ENCODE peak calls at places on chromosomes 5 and 9, in nine cellular contexts. P is colonic mucosa; A is tibial artery; K is uterus; V is CD8-positive, alpha-beta memory T cell; X is mesenchymal stem cell; Q is small intestine; H is cardiac muscle cell; C is left ventricle myocardium inferior. F is an unnamed sample. For H3K4me1, the result is how much of the 10 kb centered on the place peaks cover.

GRCh38 chr5:1665231-1665630 is 134.4 kb downstream of the MRPL36 start:
- DNase-seq in P (peak), A (no peak), K (no peak), V (no peak), X (no peak), Q (no peak), H (no peak), C (no peak), F (no peak)

GRCh38 chr5:137155621-137156020 is 343.5 kb downstream of the SPOCK1 start:
- DNase-seq in P (no peak), A (no peak), K (no peak), V (no peak), X (no peak), Q (no peak), H (no peak), C (no peak), F (no peak)

GRCh38 chr5:55554879-55555278 is 20.1 kb upstream of the PLPP1 start:
- DNase-seq in P (no peak), A (no peak), K (no peak), V (no peak), X (no peak), Q (no peak), H (no peak), C (no peak), F (no peak)

GRCh38 chr5:83482961-83483360 is 11.4 kb downstream of the VCAN start:
- DNase-seq in P (no peak), A (no peak), K (no peak), V (no peak), X (no peak), Q (no peak), H (no peak), C (no peak), F (no peak)

GRCh38 chr9:93496285-93496684 is 42.9 kb upstream of the FAM120AOS start:
- DNase-seq in P (no peak), A (no peak), K (no peak), V (no peak), X (no peak), Q (no peak), H (no peak), C (no peak), F (no peak)

GRCh38 chr5:127011961-127012644 is 18.3 kb downstream of the MARCHF3 start:
- DNase-seq in P (no peak), A (no peak), K (no peak), V (no peak), X (no peak), Q (no peak), H (no peak), C (no peak), F (no peak)

GRCh38 chr9:115035872-115036612 is 81.9 kb downstream of the TNC start:
- DNase-seq in P (no peak), A (no peak), K (no peak), V (no peak), X (peak), Q (no peak), H (peak), C (no peak), F (no peak)

GRCh38 chr9:69028754-69029153 is 6.8 kb upstream of the FXN start:
- DNase-seq in P (no peak), A (no peak), K (no peak), V (no peak), X (no peak), Q (no peak), H (no peak), C (no peak), F (no peak)

GRCh38 chr5:142507528-142507927 is 178.4 kb downstream of the FGF1 start:
- DNase-seq in P (no peak), A (no peak), K (no peak), V (no peak), X (no peak), Q (no peak), H (no peak), C (no peak), F (no peak)

GRCh38 chr9:77212801-77213200 is 35.5 kb downstream of the VPS13A start:
- DNase-seq in P (no peak), A (no peak), K (no peak), V (no peak), X (no peak), Q (no peak), H (no peak), C (no peak), F (no peak)

GRCh38 chr9:127509261-127509954 is 58.1 kb downstream of the LRSAM1 start:
- DNase-seq in P (no peak), A (peak), K (no peak), V (no peak), X (no peak), Q (peak), H (peak), C (no peak), F (no peak)

GRCh38 chr9:97768731-97769130 is 71.6 kb upstream of the XPA start:
- DNase-seq in P (no peak), A (no peak), K (no peak), V (no peak), X (no peak), Q (no peak), H (peak), C (no peak), F (no peak)

GRCh38 chr5:158313739-158314464 is 455.0 kb upstream of the CLINT1 start:
- DNase-seq in P (no peak), A (no peak), K (no peak), V (no peak), X (no peak), Q (no peak), H (no peak), C (no peak), F (no peak)

GRCh38 chr5:81080809-81081460 is 120.8 kb downstream of the RASGRF2 start:
- DNase-seq in P (no peak), A (no peak), K (no peak), V (no peak), X (no peak), Q (no peak), H (no peak), C (no peak), F (no peak)

GRCh38 chr9:133948138-133948537 is 44.0 kb downstream of the VAV2 start:
- DNase-seq in P (no peak), A (no peak), K (no peak), V (no peak), X (no peak), Q (no peak), H (no peak), C (peak), F (no peak)

GRCh38 chr5:22852807-22853670 is at the start of gene CDH12:
- DNase-seq in P (no peak), A (no peak), K (no peak), V (no peak), X (peak), Q (peak), H (no peak), C (no peak), F (no peak)

GRCh38 chr9:125580701-125581286 is 126.2 kb downstream of the MAPKAP1 start:
- DNase-seq in P (no peak), A (no peak), K (no peak), V (no peak), X (no peak), Q (no peak), H (no peak), C (no peak), F (no peak)

GRCh38 chr5:39948867-39949468 is 524.2 kb upstream of the DAB2 start:
- DNase-seq in P (peak), A (no peak), K (no peak), V (peak), X (peak), Q (peak), H (peak), C (no peak), F (no peak)

GRCh38 chr5:111975133-111975532 is 218.1 kb upstream of the NREP start:
- DNase-seq in P (no peak), A (no peak), K (no peak), V (no peak), X (no peak), Q (no peak), H (peak), C (no peak), F (no peak)

GRCh38 chr5:10479226-10479721 is 37.6 kb downstream of the ROPN1L start:
- DNase-seq in P (peak), A (no peak), K (no peak), V (no peak), X (peak), Q (peak), H (peak), C (no peak), F (no peak)

GRCh38 chr5:96219580-96220281 is 213.3 kb downstream of the PCSK1 start:
- DNase-seq in P (no peak), A (no peak), K (no peak), V (no peak), X (peak), Q (no peak), H (peak), C (no peak), F (no peak)

GRCh38 chr5:41925555-41925946 is 470 bp downstream of the FBXO4 start:
- DNase-seq in P (peak), A (no peak), K (peak), V (peak), X (no peak), Q (peak), H (peak), C (peak), F (no peak)

GRCh38 chr5:57412010-57412409 is 70.6 kb downstream of the ACTBL2 start:
- DNase-seq in P (no peak), A (no peak), K (no peak), V (no peak), X (peak), Q (no peak), H (peak), C (no peak), F (no peak)

GRCh38 chr5:32869216-32869615 is 158.1 kb downstream of the NPR3 start:
- DNase-seq in P (no peak), A (no peak), K (no peak), V (no peak), X (no peak), Q (no peak), H (no peak), C (no peak), F (no peak)

GRCh38 chr5:8848997-8849585 is 696.8 kb downstream of the SEMA5A start:
- DNase-seq in P (no peak), A (no peak), K (no peak), V (no peak), X (peak), Q (no peak), H (peak), C (no peak), F (no peak)

GRCh38 chr5:41638685-41639084 is 128.3 kb upstream of the PLCXD3 start:
- DNase-seq in P (no peak), A (no peak), K (no peak), V (no peak), X (no peak), Q (no peak), H (no peak), C (no peak), F (no peak)

GRCh38 chr5:175082866-175083590 is 358.6 kb downstream of the MSX2 start:
- DNase-seq in P (no peak), A (no peak), K (no peak), V (no peak), X (no peak), Q (no peak), H (no peak), C (no peak), F (no peak)

GRCh38 chr5:164119806-164120440 is 614.5 kb downstream of the MAT2B start:
- DNase-seq in P (no peak), A (no peak), K (no peak), V (no peak), X (peak), Q (no peak), H (peak), C (no peak), F (no peak)

GRCh38 chr9:72149231-72149975 is at the start of gene GDA:
- DNase-seq in P (peak), A (no peak), K (no peak), V (no peak), X (no peak), Q (peak), H (no peak), C (no peak), F (no peak)

GRCh38 chr9:127973169-127974001 is 7.4 kb downstream of the EEIG1 start:
- DNase-seq in P (peak), A (no peak), K (no peak), V (no peak), X (no peak), Q (peak), H (no peak), C (peak), F (no peak)

GRCh38 chr9:110047232-110047954 is 160.6 kb downstream of the C9orf152 start:
- DNase-seq in P (no peak), A (no peak), K (no peak), V (no peak), X (no peak), Q (no peak), H (no peak), C (no peak), F (no peak)

GRCh38 chr5:61840354-61840753 is 465.7 kb upstream of the KIF2A start:
- DNase-seq in P (no peak), A (no peak), K (no peak), V (no peak), X (no peak), Q (no peak), H (no peak), C (no peak), F (no peak)

GRCh38 chr5:31237159-31237558 is 43.7 kb downstream of the CDH6 start:
- DNase-seq in P (no peak), A (no peak), K (no peak), V (no peak), X (no peak), Q (peak), H (peak), C (no peak), F (no peak)

GRCh38 chr5:32362527-32362926 is 49.8 kb upstream of the MTMR12 start:
- DNase-seq in P (no peak), A (no peak), K (no peak), V (no peak), X (no peak), Q (no peak), H (peak), C (no peak), F (no peak)

GRCh38 chr5:135826221-135826525 is 8.3 kb upstream of the SLC25A48 start:
- DNase-seq in P (no peak), A (no peak), K (no peak), V (no peak), X (no peak), Q (no peak), H (no peak), C (no peak), F (no peak)

GRCh38 chr9:72038408-72038807 is 22.0 kb downstream of the C9orf57 start:
- DNase-seq in P (no peak), A (no peak), K (no peak), V (no peak), X (no peak), Q (peak), H (peak), C (peak), F (no peak)

GRCh38 chr5:146078566-146078965 is 26.8 kb downstream of the PLAC8L1 start:
- DNase-seq in P (no peak), A (no peak), K (no peak), V (no peak), X (no peak), Q (no peak), H (no peak), C (no peak), F (no peak)

GRCh38 chr9:90855208-90856000 is 53.8 kb downstream of the SYK start:
- DNase-seq in P (no peak), A (no peak), K (no peak), V (no peak), X (no peak), Q (no peak), H (no peak), C (no peak), F (no peak)

GRCh38 chr9:90857103-90857502 is 55.5 kb downstream of the SYK start:
- DNase-seq in P (no peak), A (no peak), K (no peak), V (no peak), X (no peak), Q (no peak), H (no peak), C (no peak), F (no peak)

GRCh38 chr9:90858505-90858904 is 56.9 kb downstream of the SYK start:
- DNase-seq in P (no peak), A (no peak), K (no peak), V (no peak), X (no peak), Q (no peak), H (no peak), C (no peak), F (no peak)

GRCh38 chr9:90860382-90860781 is 58.8 kb downstream of the SYK start:
- DNase-seq in P (no peak), A (no peak), K (no peak), V (no peak), X (no peak), Q (no peak), H (no peak), C (no peak), F (no peak)

DNA sequence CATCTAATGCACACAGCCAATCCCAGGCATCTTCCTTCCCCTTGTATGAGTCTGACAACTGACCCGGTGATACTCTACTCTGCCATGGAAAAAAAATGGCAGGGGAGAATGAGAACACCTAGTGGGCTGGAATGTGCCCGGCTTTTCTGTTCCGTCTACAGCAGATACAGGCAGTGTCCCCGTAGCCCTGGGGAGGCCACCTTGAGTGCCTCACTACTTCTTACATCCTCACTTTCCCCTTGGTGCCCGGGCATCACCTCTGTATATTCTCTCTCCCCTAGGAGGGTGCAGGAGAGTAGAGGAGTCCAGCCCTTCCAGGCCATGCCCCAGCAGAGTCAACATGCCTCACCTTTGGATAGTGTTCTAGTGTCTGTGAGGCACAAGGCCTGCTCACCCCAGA is 56.2 kb downstream of the SYK start:
- DNase-seq in P (no peak), A (no peak), K (no peak), V (no peak), X (no peak), Q (no peak), H (no peak), C (no peak), F (no peak)
- H3K4me1 ChIP-seq in P (under half), A (under half), K (under half), V (under half), X (under half), Q (under half), H (under half), C (under half), F (under half)

DNA sequence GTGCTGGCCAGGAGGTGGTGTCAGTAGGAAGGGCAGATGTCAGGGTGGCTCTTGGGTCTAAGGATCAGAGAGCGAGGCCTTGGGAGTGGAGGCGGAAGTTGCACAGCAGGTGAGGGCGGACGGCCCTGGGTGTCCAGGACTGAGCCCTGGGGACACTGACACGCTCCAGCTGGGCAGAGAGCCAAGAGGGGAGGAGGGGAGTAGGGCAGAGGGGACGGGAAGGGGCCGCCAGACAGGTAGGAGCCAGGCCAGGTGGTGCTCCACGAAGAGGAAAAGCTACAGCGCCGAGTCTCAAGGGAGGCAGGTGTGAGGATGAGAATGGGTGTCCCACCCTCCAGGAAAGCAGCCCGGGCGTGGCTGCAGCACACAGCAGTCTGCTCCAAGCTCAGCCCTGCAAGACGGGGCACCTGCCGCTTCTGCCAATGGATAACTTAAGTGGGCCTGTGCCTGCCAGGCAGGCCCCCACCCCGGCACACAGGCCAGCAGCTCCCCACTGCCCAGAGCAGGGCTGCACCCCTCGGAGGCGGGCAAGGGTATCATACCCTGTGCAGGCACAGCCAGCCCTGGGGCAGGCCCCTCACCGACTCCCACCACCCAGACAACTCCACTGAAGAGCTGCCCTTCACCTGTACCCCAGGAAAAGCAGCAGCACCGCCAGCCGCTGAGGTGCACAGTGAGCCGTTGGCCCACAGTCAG is 4.9 kb downstream of the TPRN start:
- DNase-seq in P (peak), A (no peak), K (no peak), V (no peak), X (no peak), Q (peak), H (no peak), C (no peak), F (no peak)
- H3K4me1 ChIP-seq in P (under half), A (under half), K (under half), V (under half), X (half or more), Q (under half), H (under half), C (half or more), F (half or more)

GRCh38 chr5:177495243-177496060 is 2.0 kb downstream of the PDLIM7 start:
- DNase-seq in P (peak), A (peak), K (peak), V (no peak), X (peak), Q (no peak), H (peak), C (peak), F (no peak)
- H3K4me1 ChIP-seq in P (under half), A (half or more), K (under half), V (under half), X (half or more), Q (under half), H (under half), C (half or more), F (half or more)

GRCh38 chr5:115109388-115109787 is 60.3 kb downstream of the TRIM36 start:
- DNase-seq in P (no peak), A (no peak), K (no peak), V (no peak), X (no peak), Q (no peak), H (no peak), C (no peak), F (no peak)
- H3K4me1 ChIP-seq in P (under half), A (under half), K (under half), V (under half), X (under half), Q (under half), H (under half), C (under half), F (under half)

GRCh38 chr9:136056546-136057235 is 38.4 kb downstream of the NACC2 start:
- DNase-seq in P (no peak), A (no peak), K (no peak), V (no peak), X (no peak), Q (no peak), H (no peak), C (no peak), F (no peak)
- H3K4me1 ChIP-seq in P (under half), A (half or more), K (under half), V (under half), X (half or more), Q (under half), H (under half), C (half or more), F (half or more)

DNA sequence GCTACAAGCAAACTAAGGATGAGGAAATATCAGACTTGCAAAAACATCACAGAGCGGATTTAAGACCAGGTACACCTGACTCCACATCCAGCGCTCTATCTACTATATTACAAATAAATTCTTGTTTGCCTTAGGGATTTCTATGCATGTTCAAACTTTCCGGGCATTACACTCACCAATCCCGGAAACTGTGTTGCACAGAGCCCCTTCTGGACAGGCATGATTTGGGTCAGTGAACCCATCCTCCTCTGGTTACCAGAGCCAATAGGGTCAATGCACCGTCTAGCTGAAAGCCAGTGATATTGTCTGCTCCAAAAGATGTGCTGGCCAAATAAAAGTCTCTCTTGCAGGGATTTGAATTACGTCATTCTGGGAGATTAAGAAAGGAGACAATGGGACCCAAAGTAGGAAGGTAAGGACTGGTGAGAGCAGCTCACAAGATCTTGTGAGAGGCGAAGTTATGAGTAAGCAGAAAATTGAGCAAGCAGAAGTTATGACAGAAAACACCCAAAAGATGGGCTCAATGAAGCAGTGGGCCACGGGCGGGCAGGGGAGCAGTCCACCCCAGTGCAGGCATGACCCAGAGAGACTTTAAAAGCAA is 155.8 kb upstream of the RAI14 start:
- DNase-seq in P (no peak), A (no peak), K (no peak), V (no peak), X (no peak), Q (no peak), H (peak), C (no peak), F (no peak)
- H3K4me1 ChIP-seq in P (under half), A (half or more), K (under half), V (under half), X (under half), Q (under half), H (under half), C (half or more), F (half or more)